ENCODE peak calls at places on chromosome 10, in six cellular contexts. One of them, this sample, is unnamed.

GRCh38 chr10:133033742-133034048 is 54.0 kb upstream of the ADGRA1 start:
- DNase-seq in stimulated activated CD4-positive, alpha-beta T cell treated with anti-CD3 and anti-CD28 coated beads, Interleukin-15, amount 100 ng/mL, for 24 hours: no peak
- DNase-seq in activated naive CD4-positive, alpha-beta T cell: no peak
- DNase-seq in AML-193: no peak
- DNase-seq in type B pancreatic cell: no peak
- DNase-seq in RWPE1: no peak
- DNase-seq in this sample: no peak

GRCh38 chr10:77186936-77187335 is 450.7 kb downstream of the KCNMA1 start:
- DNase-seq in AML-193: no peak
- DNase-seq in activated naive CD4-positive, alpha-beta T cell: no peak
- DNase-seq in type B pancreatic cell: no peak
- DNase-seq in RWPE1: no peak
- DNase-seq in stimulated activated CD4-positive, alpha-beta T cell treated with anti-CD3 and anti-CD28 coated beads, Interleukin-15, amount 100 ng/mL, for 24 hours: no peak
- DNase-seq in this sample: no peak

GRCh38 chr10:112711366-112711765 is 238.7 kb upstream of the TCF7L2 start:
- DNase-seq in stimulated activated CD4-positive, alpha-beta T cell treated with anti-CD3 and anti-CD28 coated beads, Interleukin-15, amount 100 ng/mL, for 24 hours: no peak
- DNase-seq in activated naive CD4-positive, alpha-beta T cell: no peak
- DNase-seq in type B pancreatic cell: no peak
- DNase-seq in AML-193: no peak
- DNase-seq in RWPE1: no peak
- DNase-seq in this sample: peak

GRCh38 chr10:70477661-70478162 is 855 bp upstream of the PALD1 start:
- DNase-seq in type B pancreatic cell: no peak
- DNase-seq in stimulated activated CD4-positive, alpha-beta T cell treated with anti-CD3 and anti-CD28 coated beads, Interleukin-15, amount 100 ng/mL, for 24 hours: peak
- DNase-seq in AML-193: no peak
- DNase-seq in RWPE1: peak
- DNase-seq in activated naive CD4-positive, alpha-beta T cell: peak
- DNase-seq in this sample: no peak

GRCh38 chr10:70432101-70432500 is 9.4 kb downstream of the NODAL start:
- DNase-seq in RWPE1: no peak
- DNase-seq in type B pancreatic cell: no peak
- DNase-seq in activated naive CD4-positive, alpha-beta T cell: no peak
- DNase-seq in stimulated activated CD4-positive, alpha-beta T cell treated with anti-CD3 and anti-CD28 coated beads, Interleukin-15, amount 100 ng/mL, for 24 hours: no peak
- DNase-seq in AML-193: no peak
- DNase-seq in this sample: no peak

GRCh38 chr10:126536656-126537055 is 133.8 kb downstream of the C10orf90 start:
- DNase-seq in RWPE1: no peak
- DNase-seq in type B pancreatic cell: no peak
- DNase-seq in AML-193: no peak
- DNase-seq in stimulated activated CD4-positive, alpha-beta T cell treated with anti-CD3 and anti-CD28 coated beads, Interleukin-15, amount 100 ng/mL, for 24 hours: no peak
- DNase-seq in activated naive CD4-positive, alpha-beta T cell: no peak
- DNase-seq in this sample: no peak

GRCh38 chr10:25016349-25017246 is at the start of gene THNSL1:
- DNase-seq in AML-193: peak
- DNase-seq in type B pancreatic cell: peak
- DNase-seq in stimulated activated CD4-positive, alpha-beta T cell treated with anti-CD3 and anti-CD28 coated beads, Interleukin-15, amount 100 ng/mL, for 24 hours: peak
- DNase-seq in RWPE1: peak
- DNase-seq in activated naive CD4-positive, alpha-beta T cell: peak
- DNase-seq in this sample: peak

GRCh38 chr10:101283762-101284161 is 54.5 kb upstream of the LBX1 start:
- DNase-seq in RWPE1: no peak
- DNase-seq in AML-193: no peak
- DNase-seq in stimulated activated CD4-positive, alpha-beta T cell treated with anti-CD3 and anti-CD28 coated beads, Interleukin-15, amount 100 ng/mL, for 24 hours: no peak
- DNase-seq in activated naive CD4-positive, alpha-beta T cell: no peak
- DNase-seq in type B pancreatic cell: no peak
- DNase-seq in this sample: no peak

GRCh38 chr10:48305905-48306264 is 592 bp upstream of the MAPK8 start:
- DNase-seq in activated naive CD4-positive, alpha-beta T cell: no peak
- DNase-seq in RWPE1: no peak
- DNase-seq in AML-193: no peak
- DNase-seq in stimulated activated CD4-positive, alpha-beta T cell treated with anti-CD3 and anti-CD28 coated beads, Interleukin-15, amount 100 ng/mL, for 24 hours: no peak
- DNase-seq in type B pancreatic cell: no peak
- DNase-seq in this sample: no peak

GRCh38 chr10:30028006-30028441 is 31.4 kb downstream of the JCAD start:
- DNase-seq in activated naive CD4-positive, alpha-beta T cell: peak
- DNase-seq in stimulated activated CD4-positive, alpha-beta T cell treated with anti-CD3 and anti-CD28 coated beads, Interleukin-15, amount 100 ng/mL, for 24 hours: peak
- DNase-seq in AML-193: no peak
- DNase-seq in RWPE1: no peak
- DNase-seq in type B pancreatic cell: no peak
- DNase-seq in this sample: no peak

GRCh38 chr10:133388973-133389818 is 4.8 kb upstream of the MTG1 start:
- DNase-seq in activated naive CD4-positive, alpha-beta T cell: no peak
- DNase-seq in AML-193: peak
- DNase-seq in stimulated activated CD4-positive, alpha-beta T cell treated with anti-CD3 and anti-CD28 coated beads, Interleukin-15, amount 100 ng/mL, for 24 hours: peak
- DNase-seq in RWPE1: no peak
- DNase-seq in type B pancreatic cell: no peak
- DNase-seq in this sample: no peak

GRCh38 chr10:98423691-98424120 is 8.7 kb upstream of the PYROXD2 start:
- DNase-seq in type B pancreatic cell: no peak
- DNase-seq in AML-193: no peak
- DNase-seq in RWPE1: no peak
- DNase-seq in activated naive CD4-positive, alpha-beta T cell: no peak
- DNase-seq in stimulated activated CD4-positive, alpha-beta T cell treated with anti-CD3 and anti-CD28 coated beads, Interleukin-15, amount 100 ng/mL, for 24 hours: no peak
- DNase-seq in this sample: no peak

GRCh38 chr10:110667620-110668343 is 23.6 kb downstream of the RBM20 start:
- DNase-seq in stimulated activated CD4-positive, alpha-beta T cell treated with anti-CD3 and anti-CD28 coated beads, Interleukin-15, amount 100 ng/mL, for 24 hours: no peak
- DNase-seq in activated naive CD4-positive, alpha-beta T cell: no peak
- DNase-seq in type B pancreatic cell: no peak
- DNase-seq in AML-193: no peak
- DNase-seq in RWPE1: no peak
- DNase-seq in this sample: no peak

GRCh38 chr10:21191512-21191911 is 294.4 kb upstream of the NEBL start:
- DNase-seq in stimulated activated CD4-positive, alpha-beta T cell treated with anti-CD3 and anti-CD28 coated beads, Interleukin-15, amount 100 ng/mL, for 24 hours: no peak
- DNase-seq in RWPE1: peak
- DNase-seq in AML-193: no peak
- DNase-seq in activated naive CD4-positive, alpha-beta T cell: no peak
- DNase-seq in type B pancreatic cell: no peak
- DNase-seq in this sample: no peak

GRCh38 chr10:104120061-104120460 is 1.9 kb upstream of the SFR1 start:
- DNase-seq in type B pancreatic cell: no peak
- DNase-seq in activated naive CD4-positive, alpha-beta T cell: no peak
- DNase-seq in stimulated activated CD4-positive, alpha-beta T cell treated with anti-CD3 and anti-CD28 coated beads, Interleukin-15, amount 100 ng/mL, for 24 hours: no peak
- DNase-seq in AML-193: no peak
- DNase-seq in RWPE1: no peak
- DNase-seq in this sample: no peak

GRCh38 chr10:86673216-86673826 is 5.0 kb downstream of the LDB3 start:
- DNase-seq in AML-193: no peak
- DNase-seq in activated naive CD4-positive, alpha-beta T cell: no peak
- DNase-seq in RWPE1: no peak
- DNase-seq in stimulated activated CD4-positive, alpha-beta T cell treated with anti-CD3 and anti-CD28 coated beads, Interleukin-15, amount 100 ng/mL, for 24 hours: no peak
- DNase-seq in type B pancreatic cell: no peak
- DNase-seq in this sample: no peak

GRCh38 chr10:116272497-116273221 is at the start of gene GFRA1:
- DNase-seq in RWPE1: no peak
- DNase-seq in AML-193: no peak
- DNase-seq in activated naive CD4-positive, alpha-beta T cell: no peak
- DNase-seq in stimulated activated CD4-positive, alpha-beta T cell treated with anti-CD3 and anti-CD28 coated beads, Interleukin-15, amount 100 ng/mL, for 24 hours: peak
- DNase-seq in type B pancreatic cell: peak
- DNase-seq in this sample: no peak

GRCh38 chr10:69407621-69408301 is 9.0 kb downstream of the TACR2 start:
- DNase-seq in activated naive CD4-positive, alpha-beta T cell: no peak
- DNase-seq in RWPE1: no peak
- DNase-seq in stimulated activated CD4-positive, alpha-beta T cell treated with anti-CD3 and anti-CD28 coated beads, Interleukin-15, amount 100 ng/mL, for 24 hours: peak
- DNase-seq in AML-193: no peak
- DNase-seq in type B pancreatic cell: no peak
- DNase-seq in this sample: no peak

GRCh38 chr10:51886438-51887068 is 187.2 kb upstream of the CSTF2T start:
- DNase-seq in stimulated activated CD4-positive, alpha-beta T cell treated with anti-CD3 and anti-CD28 coated beads, Interleukin-15, amount 100 ng/mL, for 24 hours: no peak
- DNase-seq in AML-193: no peak
- DNase-seq in type B pancreatic cell: no peak
- DNase-seq in RWPE1: no peak
- DNase-seq in activated naive CD4-positive, alpha-beta T cell: no peak
- DNase-seq in this sample: no peak

GRCh38 chr10:113230018-113230610 is 280.1 kb downstream of the TCF7L2 start:
- DNase-seq in AML-193: no peak
- DNase-seq in stimulated activated CD4-positive, alpha-beta T cell treated with anti-CD3 and anti-CD28 coated beads, Interleukin-15, amount 100 ng/mL, for 24 hours: no peak
- DNase-seq in type B pancreatic cell: no peak
- DNase-seq in activated naive CD4-positive, alpha-beta T cell: no peak
- DNase-seq in RWPE1: no peak
- DNase-seq in this sample: no peak

GRCh38 chr10:58998924-58999713 is 177.3 kb upstream of the PHYHIPL start:
- DNase-seq in activated naive CD4-positive, alpha-beta T cell: no peak
- DNase-seq in RWPE1: no peak
- DNase-seq in type B pancreatic cell: no peak
- DNase-seq in stimulated activated CD4-positive, alpha-beta T cell treated with anti-CD3 and anti-CD28 coated beads, Interleukin-15, amount 100 ng/mL, for 24 hours: no peak
- DNase-seq in AML-193: no peak
- DNase-seq in this sample: no peak

GRCh38 chr10:68871105-68871711 is 29.9 kb upstream of the DDX50 start:
- DNase-seq in activated naive CD4-positive, alpha-beta T cell: no peak
- DNase-seq in stimulated activated CD4-positive, alpha-beta T cell treated with anti-CD3 and anti-CD28 coated beads, Interleukin-15, amount 100 ng/mL, for 24 hours: no peak
- DNase-seq in type B pancreatic cell: no peak
- DNase-seq in AML-193: no peak
- DNase-seq in RWPE1: no peak
- DNase-seq in this sample: no peak

GRCh38 chr10:132881186-132881920 is 61.0 kb downstream of the CFAP46 start:
- DNase-seq in RWPE1: no peak
- DNase-seq in type B pancreatic cell: peak
- DNase-seq in AML-193: no peak
- DNase-seq in stimulated activated CD4-positive, alpha-beta T cell treated with anti-CD3 and anti-CD28 coated beads, Interleukin-15, amount 100 ng/mL, for 24 hours: no peak
- DNase-seq in activated naive CD4-positive, alpha-beta T cell: no peak
- DNase-seq in this sample: no peak

GRCh38 chr10:54869022-54869421 is 68.0 kb upstream of the PCDH15 start:
- DNase-seq in RWPE1: no peak
- DNase-seq in type B pancreatic cell: no peak
- DNase-seq in activated naive CD4-positive, alpha-beta T cell: no peak
- DNase-seq in stimulated activated CD4-positive, alpha-beta T cell treated with anti-CD3 and anti-CD28 coated beads, Interleukin-15, amount 100 ng/mL, for 24 hours: no peak
- DNase-seq in AML-193: no peak
- DNase-seq in this sample: no peak

GRCh38 chr10:106991084-106991483 is 173.4 kb downstream of the SORCS1 start:
- DNase-seq in AML-193: no peak
- DNase-seq in stimulated activated CD4-positive, alpha-beta T cell treated with anti-CD3 and anti-CD28 coated beads, Interleukin-15, amount 100 ng/mL, for 24 hours: no peak
- DNase-seq in RWPE1: no peak
- DNase-seq in type B pancreatic cell: no peak
- DNase-seq in activated naive CD4-positive, alpha-beta T cell: no peak
- DNase-seq in this sample: no peak